ENCODE peak calls at places on chromosomes 13 and 19, in eight cellular contexts. A is left ventricle myocardium inferior, V is dorsolateral prefrontal cortex, Z is lower lobe of right lung, R is transverse colon, C is uterus, D is testis, Q is psoas muscle. F is an unnamed sample.
A peak's percentile ranks its signal among the peaks of the same experiment; 100 is the strongest.

GRCh38 chr19:47497073-47497766 is 13.2 kb upstream of the KPTN start:
- DNase-seq in A (no peak), V (no peak), Z (no peak), R (no peak), C (no peak), D (no peak), Q (no peak), F (no peak)

GRCh38 chr13:100131863-100132574 is 43.1 kb downstream of the PCCA start:
- DNase-seq in A (no peak), V (no peak), Z (no peak), R (no peak), C (no peak), D (no peak), Q (no peak), F (peak; percentile 81)

GRCh38 chr19:17479325-17479791 is 9.0 kb downstream of the SLC27A1 start:
- DNase-seq in A (no peak), V (no peak), Z (no peak), R (no peak), C (no peak), D (no peak), Q (no peak), F (peak; percentile 89)

GRCh38 chr19:38062959-38063786 is 156.2 kb downstream of the SIPA1L3 start:
- DNase-seq in A (no peak), V (peak; percentile 43), Z (no peak), R (no peak), C (peak; percentile 32), D (no peak), Q (no peak), F (no peak)

GRCh38 chr13:74305876-74306275 is 171.7 kb upstream of the KLF12 start:
- DNase-seq in A (no peak), V (no peak), Z (no peak), R (no peak), C (no peak), D (no peak), Q (no peak), F (no peak)

GRCh38 chr13:99377641-99378040 is 70.4 kb upstream of the GPR183 start:
- DNase-seq in A (no peak), V (no peak), Z (no peak), R (no peak), C (no peak), D (no peak), Q (no peak), F (no peak)

GRCh38 chr13:97141564-97142005 is 80.5 kb upstream of the MBNL2 start:
- DNase-seq in A (no peak), V (peak; percentile 35), Z (no peak), R (peak; percentile 88), C (peak; percentile 30), D (peak; percentile 63), Q (no peak), F (peak; percentile 87)

GRCh38 chr19:3369337-3370213 is 3.2 kb downstream of the NFIC start:
- DNase-seq in A (peak; percentile 71), V (no peak), Z (peak; percentile 74), R (peak; percentile 63), C (peak; percentile 80), D (peak; percentile 61), Q (peak; percentile 73), F (peak; percentile 73)

GRCh38 chr13:114202581-114202980 is 23.5 kb downstream of the CFAP97D2 start:
- DNase-seq in A (no peak), V (no peak), Z (no peak), R (no peak), C (no peak), D (no peak), Q (no peak), F (no peak)

GRCh38 chr19:8609210-8610040 is 1.1 kb downstream of the ADAMTS10 start:
- DNase-seq in A (peak; percentile 71), V (peak; percentile 43), Z (peak; percentile 75), R (peak; percentile 34), C (peak; percentile 50), D (peak; percentile 40), Q (peak; percentile 73), F (peak; percentile 80)

GRCh38 chr13:23984541-23984940 is 87.2 kb upstream of the C1QTNF9B start:
- DNase-seq in A (no peak), V (no peak), Z (no peak), R (no peak), C (no peak), D (no peak), Q (no peak), F (no peak)

GRCh38 chr13:109569938-109570711 is 216.3 kb downstream of the IRS2 start:
- DNase-seq in A (no peak), V (no peak), Z (no peak), R (no peak), C (no peak), D (no peak), Q (no peak), F (no peak)

GRCh38 chr13:23599083-23599925 is 29.1 kb downstream of the TNFRSF19 start:
- DNase-seq in A (no peak), V (no peak), Z (no peak), R (no peak), C (no peak), D (no peak), Q (no peak), F (no peak)

GRCh38 chr13:112161441-112162301 is 94.7 kb downstream of the SOX1 start:
- DNase-seq in A (no peak), V (no peak), Z (no peak), R (no peak), C (no peak), D (no peak), Q (no peak), F (no peak)

GRCh38 chr19:24098359-24098758 is 11.4 kb downstream of the ZNF254 start:
- DNase-seq in A (no peak), V (no peak), Z (no peak), R (no peak), C (no peak), D (no peak), Q (no peak), F (no peak)

GRCh38 chr19:7618771-7619510 is 10.4 kb downstream of the XAB2 start:
- DNase-seq in A (no peak), V (no peak), Z (peak; percentile 93), R (peak; percentile 76), C (no peak), D (peak; percentile 79), Q (no peak), F (no peak)

GRCh38 chr19:19170053-19170945 is at the start of gene MEF2B:
- DNase-seq in A (peak; percentile 77), V (peak; percentile 38), Z (peak; percentile 87), R (peak; percentile 87), C (peak; percentile 49), D (peak; percentile 87), Q (peak; percentile 82), F (peak; percentile 55)

GRCh38 chr13:27919934-27920676 is at the start of gene PDX1:
- DNase-seq in A (peak; percentile 27), V (no peak), Z (no peak), R (peak; percentile 56), C (no peak), D (peak; percentile 58), Q (no peak), F (no peak)

GRCh38 chr13:27918918-27919255 is 913 bp upstream of the PDX1 start:
- DNase-seq in A (no peak), V (no peak), Z (no peak), R (no peak), C (no peak), D (no peak), Q (no peak), F (no peak)

GRCh38 chr13:27918041-27918917 is 1.5 kb upstream of the PDX1 start:
- DNase-seq in A (no peak), V (no peak), Z (no peak), R (no peak), C (no peak), D (no peak), Q (no peak), F (no peak)

GRCh38 chr13:27920677-27921420 is 1.0 kb downstream of the PDX1 start:
- DNase-seq in A (no peak), V (no peak), Z (no peak), R (no peak), C (no peak), D (peak; percentile 18), Q (no peak), F (no peak)

DNA sequence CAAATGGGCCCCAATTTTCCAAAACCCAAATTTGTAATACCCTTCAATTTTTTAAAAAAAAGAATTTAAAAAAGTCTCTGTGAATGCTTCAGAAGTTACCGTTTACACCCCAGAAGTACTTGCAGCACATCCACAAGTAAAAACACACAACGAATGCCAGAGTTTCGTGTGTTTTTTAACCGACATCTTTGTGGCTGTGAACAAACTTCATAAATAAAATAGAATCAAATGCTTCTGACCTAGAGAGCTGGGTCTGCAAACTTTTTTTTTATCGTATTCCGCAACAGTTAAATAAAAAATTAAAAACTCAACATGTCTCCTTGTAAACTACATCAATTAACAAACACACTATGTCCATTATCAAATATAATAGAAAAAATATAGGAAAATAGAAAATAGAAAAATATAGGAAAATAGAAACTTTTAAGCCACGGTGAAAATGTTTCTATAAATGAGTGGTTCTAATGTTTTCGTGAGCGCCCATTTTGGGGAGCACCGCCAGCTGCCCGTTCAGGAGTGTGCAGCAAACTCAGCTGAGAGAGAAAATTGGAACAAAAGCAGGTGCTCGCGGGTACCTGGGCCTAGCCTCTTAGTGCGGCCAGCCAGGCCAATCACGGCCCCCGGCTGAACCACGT is 384 bp upstream of the PDX1 start:
- DNase-seq in A (no peak), V (no peak), Z (no peak), R (no peak), C (no peak), D (no peak), Q (no peak), F (peak; percentile 12)
- H3K4me3 ChIP-seq in A (peak overlapping the region; percentile 58), V (peak overlapping the region; percentile 56), Z (peak overlapping the region; percentile 51), R (peak overlapping the region; percentile 63), C (peak overlapping the region; percentile 19), D (no peak overlapping the region), Q (peak overlapping the region; percentile 61), F (no peak overlapping the region)

GRCh38 chr13:35714096-35714495 is 237.6 kb upstream of the MAB21L1 start:
- DNase-seq in A (no peak), V (no peak), Z (no peak), R (no peak), C (no peak), D (no peak), Q (no peak), F (no peak)
- TF ChIP-seq CTCF in A (no peak), V (no peak), Z (no peak), R (no peak), C (no peak), D (no peak), Q (no peak), F (no peak)

DNA sequence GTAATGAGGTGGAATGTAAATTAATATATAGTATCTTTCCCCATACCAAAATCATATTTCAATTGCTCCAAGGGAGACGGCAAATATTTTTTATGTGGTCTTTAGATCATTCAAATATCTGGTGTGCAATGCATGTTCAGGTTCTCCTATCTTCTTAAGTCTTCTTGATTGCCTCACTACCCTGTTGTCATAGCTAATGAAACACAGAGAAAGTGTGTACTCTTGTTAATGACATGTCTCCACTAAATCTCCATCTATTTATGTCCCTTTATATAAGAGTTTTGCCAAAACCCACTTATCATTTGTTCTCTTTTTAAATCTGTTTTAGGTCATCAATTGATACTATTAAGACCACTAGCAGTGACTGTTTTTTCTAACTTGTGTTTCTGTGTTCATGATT is 6.6 kb downstream of the STARD13 start:
- DNase-seq in A (no peak), V (no peak), Z (no peak), R (no peak), C (no peak), D (no peak), Q (no peak), F (no peak)
- H3K4me3 ChIP-seq in A (no peak overlapping the region), V (no peak overlapping the region), Z (no peak overlapping the region), R (no peak overlapping the region), C (no peak overlapping the region), D (no peak overlapping the region), Q (no peak overlapping the region), F (no peak overlapping the region)

GRCh38 chr13:72782717-72783116 is 784 bp downstream of the PIBF1 start:
- DNase-seq in A (no peak), V (no peak), Z (no peak), R (no peak), C (no peak), D (no peak), Q (no peak), F (peak; percentile 31)

GRCh38 chr13:72781461-72782439 is at the start of the genes DIS3 and PIBF1:
- DNase-seq in A (peak; percentile 97), V (peak; percentile 96), Z (peak; percentile 99), R (peak; percentile 98), C (peak; percentile 97), D (peak; percentile 99), Q (peak; percentile 98), F (peak; percentile 99)
- TF ChIP-seq CTCF in A (peak; percentile 16), V (no peak), Z (no peak), R (no peak), C (no peak), D (peak; percentile 9), Q (no peak), F (no peak)